ENCODE peak calls at places on chromosomes 1 and 21, in seven cellular contexts. E, D, W, C, X, P and T are unnamed samples.
A peak's percentile ranks its signal among the peaks of the same experiment; 100 is the strongest.

GRCh38 chr1:64745986-64746940 is 1.4 kb downstream of the RAVER2 start:
- DNase-seq in D (no peak), C (no peak), W (no peak), E (no peak), X (no peak), P (no peak), T (no peak)

GRCh38 chr1:196538473-196538872 is 69.8 kb downstream of the KCNT2 start:
- DNase-seq in W (no peak), D (no peak), X (no peak), C (no peak), P (no peak), E (no peak), T (no peak)

GRCh38 chr1:100038401-100039306 is 68.9 kb downstream of the SLC35A3 start:
- DNase-seq in D (no peak), E (peak; percentile 28), C (peak; percentile 60), P (peak; percentile 68), X (peak; percentile 84), W (peak; percentile 94), T (peak; percentile 92)

GRCh38 chr21:30590297-30590696 is at the start of gene KRTAP22-2:
- DNase-seq in D (no peak), P (no peak), W (no peak), E (no peak), X (no peak), C (no peak), T (no peak)

GRCh38 chr1:155255243-155256100 is at the start of gene ENTREP3:
- DNase-seq in P (peak; percentile 87), D (no peak), E (peak; percentile 94), X (peak; percentile 91), W (peak; percentile 95), C (peak; percentile 92), T (peak; percentile 86)

GRCh38 chr1:62953643-62954042 is 169.7 kb downstream of the ATG4C start:
- DNase-seq in D (no peak), W (peak; percentile 37), E (no peak), P (no peak), C (no peak), X (no peak), T (no peak)

GRCh38 chr1:68201546-68202238 is 30.6 kb downstream of the WLS start:
- DNase-seq in P (no peak), X (no peak), W (no peak), E (no peak), C (no peak), D (no peak), T (no peak)

GRCh38 chr1:154784416-154784815 is 85.7 kb downstream of the KCNN3 start:
- DNase-seq in X (no peak), E (no peak), D (no peak), C (no peak), W (no peak), P (no peak), T (no peak)

GRCh38 chr1:227093309-227093708 is 153.2 kb downstream of the COQ8A start:
- DNase-seq in D (no peak), E (no peak), W (no peak), C (no peak), X (no peak), P (no peak), T (no peak)

GRCh38 chr1:910311-910880 is 13.3 kb upstream of the SAMD11 start:
- DNase-seq in X (peak; percentile 46), D (no peak), P (peak; percentile 16), C (peak; percentile 36), W (no peak), E (peak; percentile 17), T (peak; percentile 84)

GRCh38 chr1:54372978-54373377 is 33.2 kb downstream of the SSBP3 start:
- DNase-seq in D (no peak), C (no peak), E (peak; percentile 33), X (no peak), P (no peak), W (no peak), T (no peak)

GRCh38 chr1:92784051-92784638 is 763 bp downstream of the EVI5 start:
- DNase-seq in W (no peak), C (peak; percentile 49), X (no peak), D (no peak), P (no peak), E (peak; percentile 27), T (peak; percentile 86)

GRCh38 chr1:167093863-167094516 is at the start of gene STYXL2:
- DNase-seq in W (no peak), D (no peak), P (no peak), C (peak; percentile 62), E (no peak), X (no peak), T (no peak)

GRCh38 chr1:7576946-7577657 is 194.0 kb upstream of the VAMP3 start:
- DNase-seq in X (peak; percentile 46), D (peak; percentile 16), P (no peak), W (no peak), C (no peak), E (no peak), T (no peak)

GRCh38 chr1:85276290-85277026 is at the start of gene BCL10:
- DNase-seq in P (peak; percentile 97), C (peak; percentile 98), E (peak; percentile 87), W (peak; percentile 99), X (peak; percentile 99), D (peak; percentile 96), T (peak; percentile 100)
- TF ChIP-seq POLR2A in P (peak; percentile 71), C (peak; percentile 86), E (peak; percentile 82), W (peak; percentile 88), X (peak; percentile 89), D (peak; percentile 39), T (no peak)

DNA sequence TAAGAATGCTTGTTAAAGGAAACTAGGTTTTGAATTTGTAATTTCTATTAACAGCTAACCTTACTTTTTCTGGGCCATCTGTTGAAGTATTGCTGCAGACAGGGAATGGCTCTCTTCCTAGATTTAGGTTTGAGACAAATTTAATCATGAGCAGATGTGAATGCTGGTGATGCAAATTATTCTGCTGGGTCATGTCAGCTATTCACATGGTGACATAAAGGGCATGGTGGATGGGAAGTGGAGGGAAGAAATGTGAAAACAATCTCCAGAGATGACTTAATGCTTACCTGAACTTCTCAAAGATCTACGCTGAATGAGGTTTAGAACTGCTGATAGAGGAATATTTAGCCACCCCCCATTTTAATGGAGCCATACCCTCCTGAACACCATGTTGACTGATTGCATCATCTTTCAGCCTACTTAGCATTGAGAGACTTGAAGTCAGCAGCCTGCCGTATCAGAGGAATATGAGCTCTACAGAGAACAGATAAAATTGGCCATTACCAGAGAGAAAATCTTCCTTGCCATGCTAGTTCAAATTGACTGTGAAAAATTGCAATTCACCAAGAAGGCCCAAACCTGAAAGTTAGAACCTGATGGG is 138.8 kb downstream of the HHAT start:
- DNase-seq in E (no peak), D (no peak), W (no peak), P (no peak), X (no peak), C (no peak), T (no peak)
- TF ChIP-seq POLR2A in E (no peak), D (no peak), W (no peak), P (no peak), X (no peak), C (no peak), T (no peak)

GRCh38 chr1:35932158-35932636 is 1.3 kb downstream of the AGO3 start:
- DNase-seq in C (no peak), E (no peak), W (no peak), P (no peak), D (no peak), X (no peak), T (no peak)

GRCh38 chr1:35931424-35932157 is 686 bp downstream of the AGO3 start:
- DNase-seq in C (peak; percentile 27), W (peak; percentile 74), X (no peak), E (no peak), D (no peak), P (no peak), T (peak; percentile 20)

GRCh38 chr1:35929730-35930592 is 944 bp upstream of the AGO3 start:
- DNase-seq in P (peak; percentile 68), E (no peak), D (peak; percentile 26), C (peak; percentile 57), X (peak; percentile 53), W (peak; percentile 91), T (no peak)

GRCh38 chr1:35932941-35933340 is 2.0 kb downstream of the AGO3 start:
- DNase-seq in W (no peak), X (no peak), P (no peak), C (no peak), E (no peak), D (no peak), T (no peak)

DNA sequence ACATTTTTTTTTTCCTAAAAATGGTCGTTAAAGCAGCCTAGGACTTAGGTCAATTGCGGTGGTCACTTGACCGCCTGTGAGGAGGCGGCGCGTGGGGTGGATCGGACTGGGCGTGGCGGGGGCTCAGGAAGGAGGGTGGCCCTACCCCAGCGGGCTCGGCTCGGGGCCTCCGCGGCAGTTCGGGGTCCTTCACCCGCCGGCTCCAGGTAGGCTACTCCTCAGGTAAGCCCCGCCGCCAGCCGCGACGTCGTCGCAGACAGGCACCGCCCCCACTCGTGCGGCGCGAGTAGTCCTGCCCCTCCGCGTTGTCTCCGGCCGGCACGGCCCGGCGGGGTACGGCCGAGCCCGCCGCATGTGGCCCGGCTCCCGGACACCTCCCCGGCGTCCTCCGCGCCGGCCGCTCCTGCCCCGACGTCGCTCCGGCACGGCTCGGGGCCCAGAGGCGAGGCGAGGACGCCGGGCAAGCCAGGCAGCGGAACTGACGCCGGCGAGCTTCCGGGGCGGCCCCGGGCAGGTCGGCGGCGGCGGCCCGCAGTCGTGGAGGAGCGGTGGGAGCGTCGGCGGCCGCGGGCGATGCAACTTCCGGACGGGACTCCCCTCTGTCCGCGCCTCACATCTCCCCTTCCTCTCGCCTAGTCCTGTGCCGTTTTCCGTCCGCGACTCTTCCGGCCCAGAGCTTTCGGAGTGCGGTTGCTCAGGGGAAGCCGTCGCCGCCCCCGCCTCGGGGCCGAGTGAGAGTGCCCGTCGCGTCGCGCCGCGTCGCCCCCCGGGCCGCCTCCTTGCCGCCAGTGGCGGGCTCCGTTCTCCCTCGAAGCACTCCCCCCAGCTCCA is at the start of gene AGO3:
- DNase-seq in W (peak; percentile 93), C (peak; percentile 88), D (peak; percentile 67), X (peak; percentile 88), E (peak; percentile 83), P (peak; percentile 80), T (peak; percentile 96)
- TF ChIP-seq POLR2A in W (peak; percentile 38), C (peak; percentile 90), D (peak; percentile 84), X (peak; percentile 78), E (peak; percentile 86), P (peak; percentile 87), T (no peak)

DNA sequence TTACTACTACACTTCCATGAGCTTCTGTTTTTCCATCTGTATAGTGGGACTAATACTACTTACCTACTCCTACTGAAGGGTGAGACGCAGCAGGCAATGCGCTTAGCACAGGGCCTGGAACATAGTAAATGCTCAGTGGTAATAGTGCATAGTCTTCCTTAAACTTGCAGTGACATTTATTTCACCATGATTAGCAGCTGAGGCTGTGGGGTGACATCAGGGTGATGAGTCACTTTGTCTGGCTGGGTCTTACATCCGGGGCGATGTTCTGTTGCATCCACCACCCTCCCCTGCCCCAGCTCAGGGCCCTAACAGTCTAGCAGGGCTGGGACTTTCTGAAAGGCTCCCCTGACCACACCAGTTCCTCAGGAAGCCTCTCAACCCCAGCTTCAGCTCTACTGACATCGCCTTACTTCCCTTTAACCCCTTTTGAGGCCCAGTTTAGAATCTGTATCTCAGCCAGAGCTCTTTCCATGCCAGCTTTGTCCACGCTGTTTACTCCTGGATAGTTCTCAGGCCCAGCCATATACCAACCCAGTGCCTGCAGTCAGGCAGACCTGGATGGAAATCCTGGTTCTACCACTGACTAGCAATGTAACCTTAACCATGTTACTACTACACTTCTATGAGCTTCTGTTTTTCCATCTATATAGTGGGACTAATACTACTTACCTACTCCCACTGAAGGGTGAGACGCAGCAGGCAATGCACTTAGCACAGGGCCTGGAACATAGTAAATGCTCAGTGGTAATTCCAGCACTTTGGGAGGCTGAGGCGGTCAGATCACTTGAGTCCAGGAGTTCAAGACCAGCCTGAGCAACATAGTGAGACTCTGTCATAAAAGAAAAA is 66.3 kb downstream of the CD58 start:
- DNase-seq in X (peak; percentile 65), W (no peak), P (no peak), C (peak; percentile 71), E (peak; percentile 59), D (no peak), T (peak; percentile 94)
- TF ChIP-seq POLR2A in X (no peak), W (no peak), P (no peak), C (no peak), E (no peak), D (no peak), T (no peak)

GRCh38 chr1:228487336-228488106 is at the start of gene RNF187:
- DNase-seq in C (peak; percentile 94), P (peak; percentile 90), W (peak; percentile 97), E (peak; percentile 88), X (peak; percentile 96), D (no peak), T (no peak)
- TF ChIP-seq POLR2A in C (no peak), P (no peak), W (no peak), E (no peak), X (peak; percentile 36), D (peak; percentile 52), T (no peak)